ENCODE peak calls at places on chromosomes 7 and 10, in six cellular contexts. M is sigmoid colon, H is ovary, L is stomach, R is IMR-90, V is heart left ventricle. O is an unnamed sample. For H3K4me1, the result is how much of the 10 kb centered on the place peaks cover.

GRCh38 chr10:8365935-8366911 is 311.7 kb downstream of the GATA3 start:
- DNase-seq in L (peak), M (no peak), H (no peak), R (peak), V (no peak), O (no peak)

GRCh38 chr7:53336133-53336532 is 300.7 kb downstream of the POM121L12 start:
- DNase-seq in M (no peak), V (no peak), R (no peak), H (no peak), L (no peak), O (no peak)

GRCh38 chr7:17689361-17689760 is 250.9 kb downstream of the SNX13 start:
- DNase-seq in H (no peak), R (no peak), V (no peak), M (no peak), L (no peak), O (no peak)

GRCh38 chr7:92832623-92833023 is 3.8 kb downstream of the CDK6 start:
- DNase-seq in M (no peak), L (no peak), V (no peak), H (no peak), R (no peak), O (no peak)

GRCh38 chr7:26202019-26202985 is 757 bp downstream of the CBX3 start:
- DNase-seq in R (no peak), L (peak), V (peak), H (peak), M (peak), O (peak)

GRCh38 chr7:139078911-139079310 is 30.6 kb downstream of the ZC3HAV1 start:
- DNase-seq in M (no peak), R (no peak), V (no peak), H (no peak), L (no peak), O (no peak)

GRCh38 chr10:12463459-12463838 is 114.1 kb downstream of the CAMK1D start:
- DNase-seq in R (no peak), H (no peak), L (no peak), M (no peak), V (no peak), O (no peak)

GRCh38 chr10:114821293-114821914 is at the start of gene FHIP2A:
- DNase-seq in M (peak), H (peak), L (peak), V (peak), R (peak), O (peak)

GRCh38 chr10:100442548-100442947 is 20.3 kb upstream of the WNT8B start:
- DNase-seq in M (no peak), R (no peak), L (peak), V (no peak), H (no peak), O (no peak)

DNA sequence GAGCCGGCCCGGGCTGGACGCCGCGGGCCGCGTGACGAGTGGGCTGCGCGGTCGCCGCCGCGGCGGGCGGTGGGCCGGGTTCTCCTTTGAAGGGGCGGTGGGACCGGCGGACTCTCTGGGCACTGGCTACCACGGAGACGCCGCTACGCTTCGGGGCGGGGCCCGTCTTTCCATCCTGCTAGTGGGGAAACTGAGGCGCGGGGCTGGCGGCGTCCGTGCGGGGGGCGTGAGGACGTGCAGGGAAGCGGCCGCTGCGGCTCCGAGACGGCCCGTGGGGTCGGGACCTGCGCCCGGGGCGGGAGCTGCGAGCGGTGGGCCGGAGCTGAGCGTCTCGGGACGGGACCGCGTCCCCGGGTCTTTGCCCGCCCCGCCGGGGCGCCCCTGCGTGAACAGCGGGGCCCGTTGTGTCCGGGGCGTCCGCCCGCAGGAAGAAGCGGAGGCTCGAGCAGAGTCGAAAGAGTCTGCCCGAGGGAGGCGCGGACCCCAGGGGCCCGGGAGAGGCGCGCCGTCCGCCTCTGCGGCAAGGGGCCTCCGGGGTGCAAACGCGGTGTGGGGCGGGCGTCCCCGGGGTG is 548 bp upstream of the BNIP3 start:
- DNase-seq in V (no peak), M (no peak), R (no peak), L (no peak), H (no peak), O (no peak)
- TF ChIP-seq POLR2A in V (no peak), M (no peak), R (no peak), L (no peak), H (peak), O (peak)

GRCh38 chr7:70415179-70415972 is 716.6 kb upstream of the GALNT17 start:
- DNase-seq in H (no peak), M (no peak), R (no peak), V (no peak), L (no peak), O (no peak)

GRCh38 chr7:70414368-70414767 is 717.6 kb upstream of the GALNT17 start:
- DNase-seq in H (no peak), L (no peak), R (no peak), M (no peak), V (no peak), O (no peak)

GRCh38 chr7:70416611-70417010 is 715.3 kb upstream of the GALNT17 start:
- DNase-seq in V (no peak), R (no peak), L (no peak), H (no peak), M (no peak), O (no peak)

GRCh38 chr7:70419816-70420215 is 712.1 kb upstream of the GALNT17 start:
- DNase-seq in L (no peak), R (no peak), M (no peak), V (no peak), H (no peak), O (no peak)

DNA sequence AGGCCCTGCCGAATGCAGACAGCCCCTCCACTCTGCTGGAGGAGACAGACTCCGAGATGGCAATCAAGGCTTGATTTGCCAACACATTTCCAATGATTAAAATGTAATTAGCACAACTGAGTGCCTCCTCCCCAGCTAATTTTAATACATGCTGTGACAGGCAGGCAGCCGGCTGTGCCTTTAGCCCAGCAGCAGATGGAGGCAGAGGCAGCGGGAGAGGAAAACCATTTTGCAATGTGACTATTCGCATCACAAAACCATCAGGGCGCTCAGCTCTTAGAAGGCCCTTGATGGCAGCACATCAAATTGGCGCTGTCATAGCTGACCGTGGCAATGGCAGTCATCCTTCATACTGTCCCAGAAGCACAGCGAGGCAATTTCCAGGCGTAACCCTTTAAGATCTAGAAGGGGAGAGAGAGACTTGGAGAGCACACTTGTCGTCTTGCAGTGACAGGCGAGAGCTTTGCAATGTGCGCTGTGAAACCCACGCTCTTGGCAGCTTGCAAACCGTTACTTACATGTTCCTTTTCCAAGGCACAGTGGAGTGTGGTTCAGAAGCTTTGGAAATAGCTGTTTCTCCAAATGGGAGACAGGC is 714.8 kb upstream of the GALNT17 start:
- DNase-seq in R (no peak), L (no peak), V (no peak), H (no peak), M (no peak), O (no peak)
- H3K4me1 ChIP-seq in R (under half), L (under half), V (under half), H (under half), M (under half), O (under half)

GRCh38 chr10:122128357-122128756 is 139.4 kb downstream of the TACC2 start:
- DNase-seq in V (peak), L (peak), M (peak), H (peak), R (peak), O (peak)
- H3K4me3 ChIP-seq in V (peak), L (no peak), M (peak), H (no peak), R (peak), O (no peak)

GRCh38 chr7:43729214-43729923 is at the start of gene COA1:
- DNase-seq in V (peak), M (peak), H (peak), R (peak), L (peak), O (peak)
- TF ChIP-seq POLR2A in V (no peak), M (peak), H (peak), R (peak), L (no peak), O (no peak)

GRCh38 chr7:6163402-6163801 is 109.0 kb downstream of the CYTH3 start:
- DNase-seq in V (no peak), R (no peak), H (no peak), L (no peak), M (peak), O (no peak)
- H3K4me1 ChIP-seq in V (under half), R (under half), H (under half), L (under half), M (under half), O (under half)

GRCh38 chr10:22714524-22715289 is at the start of gene PIP4K2A:
- DNase-seq in L (peak), R (peak), M (peak), V (peak), H (peak), O (peak)

GRCh38 chr10:22712959-22713852 is 1.2 kb downstream of the PIP4K2A start:
- DNase-seq in L (peak), M (no peak), V (peak), H (peak), R (peak), O (peak)

GRCh38 chr10:22713853-22714523 is 390 bp downstream of the PIP4K2A start:
- DNase-seq in R (peak), H (peak), L (no peak), V (peak), M (peak), O (peak)

GRCh38 chr10:22716943-22717342 is 2.6 kb upstream of the PIP4K2A start:
- DNase-seq in H (no peak), V (no peak), R (no peak), M (no peak), L (no peak), O (no peak)

DNA sequence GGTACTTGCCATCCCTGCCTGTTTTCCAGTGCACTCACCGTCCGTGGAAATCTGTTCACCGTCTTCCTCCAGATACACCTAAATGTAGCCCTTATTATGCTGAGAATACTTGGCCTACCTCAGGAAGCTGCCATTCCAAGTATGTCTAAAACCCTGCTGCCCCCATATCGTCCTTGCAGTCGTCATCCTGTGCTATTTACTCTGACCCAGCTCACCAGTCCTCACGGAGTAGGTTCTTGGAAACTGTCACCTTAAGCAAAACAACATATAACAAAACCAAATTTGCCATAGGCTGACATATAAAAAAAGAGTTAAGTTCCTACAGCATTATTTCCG is 880 bp upstream of the PIP4K2A start:
- DNase-seq in H (no peak), R (no peak), V (no peak), L (no peak), M (no peak), O (no peak)
- H3K4me3 ChIP-seq in H (no peak), R (no peak), V (no peak), L (peak), M (no peak), O (no peak)

DNA sequence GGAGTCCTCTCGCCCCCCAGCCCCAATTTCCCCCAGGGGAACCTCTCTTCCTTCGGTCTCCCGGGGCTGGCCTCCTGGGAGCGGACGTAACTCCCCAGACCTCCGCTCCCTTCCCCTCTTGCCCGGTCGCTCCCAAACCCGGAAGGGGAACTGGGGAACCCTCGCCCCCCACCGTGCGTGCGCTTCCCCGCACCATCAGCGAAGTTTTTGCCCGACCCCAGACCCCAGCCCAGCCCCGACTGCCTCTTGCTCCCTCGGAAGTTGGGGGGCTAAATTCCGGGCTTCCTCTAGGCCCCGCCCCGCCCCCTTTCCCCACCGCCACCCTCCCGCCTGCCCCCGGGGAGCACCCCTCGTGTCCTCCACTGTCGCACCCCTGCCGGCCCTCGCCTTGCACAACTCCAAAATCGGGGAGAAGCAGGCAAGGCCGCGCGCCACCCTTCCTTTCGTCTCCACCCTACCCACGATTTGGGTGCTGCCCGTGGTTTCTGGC is 447 bp downstream of the GNB2 start:
- DNase-seq in L (no peak), V (peak), R (no peak), M (peak), H (peak), O (peak)
- TF ChIP-seq POLR2A in L (no peak), V (no peak), R (no peak), M (no peak), H (no peak), O (no peak)

DNA sequence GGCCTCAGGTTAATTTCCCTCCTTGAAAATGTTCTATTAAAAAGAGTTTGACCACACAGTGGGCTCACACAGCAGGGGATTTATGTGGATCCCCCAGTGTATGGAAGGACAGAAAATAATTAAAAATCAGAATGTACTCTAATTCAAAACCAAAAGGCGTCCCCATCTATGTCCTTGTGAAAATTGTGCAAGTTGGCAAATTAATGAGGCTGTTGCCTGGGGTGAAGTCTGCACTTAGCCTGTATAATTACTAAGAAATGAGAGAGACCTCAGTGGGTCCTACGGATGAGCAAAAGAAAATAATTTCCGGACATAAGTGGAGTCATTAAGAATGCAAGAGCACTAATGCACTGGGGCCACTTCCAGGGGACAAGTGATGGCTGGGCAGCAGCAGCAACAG is 31.2 kb downstream of the PIK3CG start:
- DNase-seq in R (no peak), H (no peak), L (no peak), V (no peak), M (no peak), O (no peak)
- H3K4me1 ChIP-seq in R (under half), H (under half), L (under half), V (under half), M (under half), O (under half)

DNA sequence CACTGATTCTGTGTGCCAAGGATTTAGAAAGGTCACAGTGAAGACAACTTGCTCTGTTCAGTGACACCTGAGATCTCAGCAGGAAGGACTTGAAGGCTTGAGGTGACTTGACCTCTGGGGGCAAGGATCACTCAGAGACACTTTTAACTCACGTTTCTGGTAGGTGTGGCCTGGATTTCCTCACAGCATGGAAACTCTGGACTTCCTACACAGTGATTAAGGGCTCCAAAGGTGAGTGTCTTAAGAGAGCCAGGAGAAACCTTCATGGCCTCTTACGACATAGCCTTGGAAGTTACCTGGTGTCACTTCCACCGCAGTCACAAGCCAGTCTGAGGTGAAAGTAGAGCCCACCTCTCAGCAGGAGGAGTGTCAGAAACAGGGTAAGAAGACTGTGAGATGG is 38.1 kb upstream of the ADO start:
- DNase-seq in H (no peak), R (no peak), M (no peak), V (no peak), L (no peak), O (no peak)
- H3K4me3 ChIP-seq in H (no peak), R (no peak), M (no peak), V (no peak), L (no peak), O (no peak)

GRCh38 chr10:97401455-97401919 is 347 bp upstream of the RRP12 start:
- DNase-seq in V (no peak), M (no peak), H (no peak), R (no peak), L (no peak), O (no peak)

GRCh38 chr10:97404044-97404443 is 2.9 kb upstream of the RRP12 start:
- DNase-seq in R (no peak), H (no peak), L (no peak), M (no peak), V (no peak), O (no peak)

GRCh38 chr10:97399843-97400545 is 1.1 kb downstream of the RRP12 start:
- DNase-seq in V (peak), L (peak), H (peak), M (no peak), R (peak), O (no peak)

GRCh38 chr10:97396056-97396455 is 5.1 kb downstream of the RRP12 start:
- DNase-seq in V (no peak), R (no peak), M (no peak), H (no peak), L (no peak), O (no peak)

GRCh38 chr10:97400665-97401454 is at the start of gene RRP12:
- DNase-seq in M (peak), H (peak), L (peak), R (peak), V (peak), O (peak)
- TF ChIP-seq POLR2A in M (no peak), H (peak), L (no peak), R (peak), V (no peak), O (no peak)